ENCODE peak calls at places on chromosomes 11 and 22, in nine cellular contexts. V is WTC11; N is iris pigment epithelial cell; Y is tibial artery; X is germinal center; B is MV-4-11; M is myocyte; R is activated CD4-positive, alpha-beta T cell treated with anti-CD3 and anti-CD28 coated beads for 1 hour; E is HuH-7. W is an unnamed sample.

GRCh38 chr11:126917531-126918204 is 82.9 kb downstream of the KIRREL3 start:
- DNase-seq in V (no peak), N (peak; percentile 54), Y (no peak), X (no peak), B (peak; percentile 78), M (peak; percentile 90), R (no peak), E (no peak), W (no peak)

GRCh38 chr11:14611939-14612338 is 31.7 kb upstream of the PDE3B start:
- DNase-seq in V (no peak), N (no peak), Y (no peak), X (no peak), B (peak; percentile 91), M (no peak), R (no peak), E (no peak), W (no peak)

GRCh38 chr22:46280999-46281623 is 13.3 kb downstream of the TTC38 start:
- DNase-seq in V (no peak), N (no peak), Y (peak; percentile 62), X (peak; percentile 39), B (peak; percentile 99), M (peak; percentile 65), R (no peak), E (no peak), W (no peak)

GRCh38 chr11:119093951-119094815 is 7.5 kb downstream of the DPAGT1 start:
- DNase-seq in V (peak; percentile 28), N (peak; percentile 42), Y (peak; percentile 72), X (peak; percentile 33), B (no peak), M (peak; percentile 61), R (peak; percentile 45), E (no peak), W (no peak)

GRCh38 chr11:132992838-132993680 is 539.2 kb downstream of the OPCML start:
- DNase-seq in V (no peak), N (no peak), Y (no peak), X (no peak), B (no peak), M (no peak), R (no peak), E (no peak), W (no peak)

GRCh38 chr11:84947970-84948600 is 679.1 kb downstream of the DLG2 start:
- DNase-seq in V (peak; percentile 28), N (peak; percentile 14), Y (no peak), X (no peak), B (no peak), M (no peak), R (no peak), E (no peak), W (no peak)

GRCh38 chr22:33986954-33987353 is 66.7 kb upstream of the LARGE1 start:
- DNase-seq in V (no peak), N (no peak), Y (no peak), X (no peak), B (no peak), M (no peak), R (no peak), E (no peak), W (no peak)

GRCh38 chr11:20087118-20087521 is 73.2 kb downstream of the DBX1 start:
- DNase-seq in V (no peak), N (peak; percentile 47), Y (no peak), X (no peak), B (no peak), M (peak; percentile 60), R (no peak), E (no peak), W (no peak)

GRCh38 chr11:1444823-1445422 is 41.7 kb downstream of the MOB2 start:
- DNase-seq in V (no peak), N (no peak), Y (no peak), X (no peak), B (no peak), M (no peak), R (no peak), E (no peak), W (no peak)

GRCh38 chr22:22431271-22432220 is 77.0 kb downstream of the ZNF280B start:
- DNase-seq in V (peak; percentile 79), N (peak; percentile 56), Y (no peak), X (peak; percentile 83), B (peak; percentile 49), M (peak; percentile 88), R (peak; percentile 18), E (peak; percentile 79), W (peak; percentile 30)

GRCh38 chr11:68213135-68213515 is at the start of gene KMT5B:
- DNase-seq in V (peak; percentile 61), N (peak; percentile 52), Y (peak; percentile 75), X (no peak), B (no peak), M (peak; percentile 55), R (peak; percentile 37), E (peak; percentile 87), W (peak; percentile 78)

GRCh38 chr22:42915980-42916765 is 59.1 kb upstream of the ARFGAP3 start:
- DNase-seq in V (peak; percentile 42), N (no peak), Y (no peak), X (no peak), B (no peak), M (no peak), R (no peak), E (no peak), W (no peak)

GRCh38 chr11:73171762-73172161 is 29.6 kb upstream of the FCHSD2 start:
- DNase-seq in V (no peak), N (no peak), Y (no peak), X (no peak), B (no peak), M (no peak), R (no peak), E (no peak), W (no peak)

GRCh38 chr11:41786087-41786486 is 326.6 kb upstream of the LRRC4C start:
- DNase-seq in V (no peak), N (no peak), Y (no peak), X (no peak), B (no peak), M (no peak), R (no peak), E (no peak), W (no peak)